ENCODE peak calls at places on chromosomes 11 and 22, in nine cellular contexts. H is nucleus accumbens; C is NCI-H187 treated with DMSO at 0.1 percent for 48 hours; N is stromal cell of bone marrow; M is midbrain; W is cardiac muscle cell; I is upper lobe of right lung; T is GM12891; Y is activated effector memory CD4-positive, alpha-beta T cell treated with anti-CD3 and anti-CD28 coated beads, Interleukin-2, amount 50 U/mL, for 16 hours. V is an unnamed sample.
A peak's percentile ranks its signal among the peaks of the same experiment; 100 is the strongest.

GRCh38 chr11:35500744-35501143 is 24.7 kb downstream of the PAMR1 start:
- DNase-seq in H (no peak), C (no peak), N (no peak), M (no peak), W (no peak), I (no peak), T (no peak), Y (no peak), V (no peak)

GRCh38 chr11:68840661-68841653 is 759 bp downstream of the CPT1A start:
- DNase-seq in H (no peak), C (no peak), N (no peak), M (no peak), W (peak; percentile 33), I (peak; percentile 85), T (no peak), Y (peak; percentile 77), V (peak; percentile 74)

GRCh38 chr11:36328956-36329673 is 33.0 kb downstream of the PRR5L start:
- DNase-seq in H (no peak), C (no peak), N (no peak), M (no peak), W (no peak), I (no peak), T (no peak), Y (no peak), V (no peak)

GRCh38 chr11:117879516-117880480 is 3.3 kb upstream of the FXYD6 start:
- DNase-seq in H (no peak), C (no peak), N (no peak), M (no peak), W (no peak), I (no peak), T (no peak), Y (peak; percentile 60), V (no peak)

GRCh38 chr11:2759228-2760195 is 59.7 kb upstream of the KCNQ1OT1 start:
- DNase-seq in H (no peak), C (no peak), N (no peak), M (no peak), W (no peak), I (peak; percentile 51), T (no peak), Y (peak; percentile 55), V (peak; percentile 15)

GRCh38 chr22:22700631-22701030 is 56.2 kb downstream of the GGTLC2 start:
- DNase-seq in H (no peak), C (no peak), N (no peak), M (no peak), W (no peak), I (no peak), T (no peak), Y (peak; percentile 14), V (no peak)

GRCh38 chr11:3950996-3951662 is 95.7 kb downstream of the STIM1 start:
- DNase-seq in H (no peak), C (no peak), N (peak; percentile 51), M (no peak), W (peak; percentile 24), I (no peak), T (no peak), Y (no peak), V (no peak)

GRCh38 chr22:46638601-46639431 is 18.6 kb downstream of the GRAMD4 start:
- DNase-seq in H (no peak), C (no peak), N (no peak), M (no peak), W (no peak), I (peak; percentile 78), T (no peak), Y (no peak), V (no peak)

GRCh38 chr22:42188808-42189447 is 58.3 kb upstream of the CYP2D6 start:
- DNase-seq in H (no peak), C (no peak), N (no peak), M (no peak), W (no peak), I (no peak), T (no peak), Y (no peak), V (no peak)

GRCh38 chr11:65427691-65428577 is 5.3 kb downstream of the NEAT1 start:
- DNase-seq in H (no peak), C (no peak), N (peak; percentile 64), M (no peak), W (no peak), I (peak; percentile 65), T (no peak), Y (peak; percentile 78), V (peak; percentile 54)

GRCh38 chr11:56340289-56340688 is 5.5 kb upstream of the OR8K1 start:
- DNase-seq in H (no peak), C (no peak), N (no peak), M (no peak), W (no peak), I (no peak), T (no peak), Y (no peak), V (no peak)

GRCh38 chr22:44335903-44336803 is 23.4 kb upstream of the SHISAL1 start:
- DNase-seq in H (no peak), C (no peak), N (no peak), M (no peak), W (no peak), I (no peak), T (no peak), Y (no peak), V (no peak)

GRCh38 chr11:134365011-134365925 is 33.5 kb downstream of the GLB1L2 start:
- DNase-seq in H (no peak), C (no peak), N (no peak), M (no peak), W (no peak), I (peak; percentile 59), T (no peak), Y (no peak), V (no peak)

GRCh38 chr11:10021563-10021962 is 272.5 kb downstream of the SBF2 start:
- DNase-seq in H (no peak), C (no peak), N (no peak), M (no peak), W (peak; percentile 10), I (no peak), T (no peak), Y (no peak), V (no peak)

GRCh38 chr11:2910401-2910955 is 18.7 kb downstream of the PHLDA2 start:
- DNase-seq in H (no peak), C (no peak), N (no peak), M (no peak), W (no peak), I (no peak), T (no peak), Y (no peak), V (no peak)

GRCh38 chr11:103433976-103434375 is 324.8 kb downstream of the DYNC2H1 start:
- DNase-seq in H (no peak), C (no peak), N (no peak), M (no peak), W (no peak), I (no peak), T (no peak), Y (no peak), V (no peak)

GRCh38 chr11:94968334-94968958 is 4.9 kb downstream of the CWC15 start:
- DNase-seq in H (no peak), C (no peak), N (peak; percentile 35), M (no peak), W (peak; percentile 8), I (no peak), T (no peak), Y (no peak), V (no peak)

GRCh38 chr22:42344391-42344861 is 74.0 kb upstream of the TCF20 start:
- DNase-seq in H (peak; percentile 75), C (no peak), N (no peak), M (peak; percentile 91), W (no peak), I (no peak), T (no peak), Y (no peak), V (peak; percentile 39)

GRCh38 chr11:44226472-44226871 is 83.5 kb downstream of the ALX4 start:
- DNase-seq in H (no peak), C (no peak), N (no peak), M (no peak), W (no peak), I (no peak), T (no peak), Y (no peak), V (no peak)

GRCh38 chr11:34600339-34601084 is 20.4 kb upstream of the EHF start:
- DNase-seq in H (no peak), C (no peak), N (no peak), M (no peak), W (peak; percentile 37), I (peak; percentile 76), T (no peak), Y (no peak), V (no peak)

GRCh38 chr22:21858025-21858764 is 9.2 kb downstream of the MAPK1 start:
- DNase-seq in H (no peak), C (no peak), N (no peak), M (no peak), W (no peak), I (no peak), T (no peak), Y (no peak), V (no peak)

GRCh38 chr22:50251472-50252054 is 498 bp upstream of the HDAC10 start:
- DNase-seq in H (no peak), C (no peak), N (no peak), M (no peak), W (no peak), I (no peak), T (no peak), Y (no peak), V (no peak)

GRCh38 chr11:8095356-8095755 is 14.3 kb downstream of the TUB start:
- DNase-seq in H (no peak), C (no peak), N (no peak), M (no peak), W (no peak), I (no peak), T (no peak), Y (peak; percentile 19), V (no peak)

GRCh38 chr11:87970762-87971161 is 204.5 kb downstream of the RAB38 start:
- DNase-seq in H (no peak), C (no peak), N (no peak), M (no peak), W (no peak), I (no peak), T (no peak), Y (no peak), V (no peak)

GRCh38 chr22:19218541-19219233 is 40.2 kb upstream of the SLC25A1 start:
- DNase-seq in H (no peak), C (no peak), N (no peak), M (no peak), W (peak; percentile 8), I (no peak), T (no peak), Y (no peak), V (no peak)

GRCh38 chr11:119087747-119088241 is 3.1 kb downstream of the HMBS start:
- DNase-seq in H (no peak), C (no peak), N (no peak), M (no peak), W (no peak), I (no peak), T (no peak), Y (no peak), V (no peak)

GRCh38 chr11:110376711-110377324 is 52.9 kb upstream of the FDX1 start:
- DNase-seq in H (no peak), C (peak; percentile 55), N (peak; percentile 46), M (peak; percentile 82), W (peak; percentile 94), I (peak; percentile 73), T (no peak), Y (no peak), V (peak; percentile 82)

GRCh38 chr11:116589402-116589801 is 183.4 kb downstream of the BUD13 start:
- DNase-seq in H (no peak), C (no peak), N (no peak), M (no peak), W (no peak), I (no peak), T (no peak), Y (no peak), V (no peak)

GRCh38 chr22:49959782-49960158 is 802 bp upstream of the PIM3 start:
- DNase-seq in H (no peak), C (no peak), N (no peak), M (no peak), W (no peak), I (no peak), T (no peak), Y (peak; percentile 77), V (peak; percentile 76)

GRCh38 chr22:21032037-21032842 is at the start of gene SLC7A4:
- DNase-seq in H (no peak), C (no peak), N (no peak), M (no peak), W (peak; percentile 35), I (no peak), T (no peak), Y (no peak), V (no peak)

GRCh38 chr22:30017375-30017774 is 62.9 kb upstream of the HORMAD2 start:
- DNase-seq in H (no peak), C (no peak), N (no peak), M (no peak), W (no peak), I (no peak), T (no peak), Y (no peak), V (no peak)

V was measured in ovary.